ENCODE peak calls at places on chromosome 20, in six cellular contexts. U is left lung, Z is upper lobe of right lung, R is HCT116, O is ascending aorta, X is right lobe of liver. N is an unnamed sample.
A peak's percentile ranks its signal among the peaks of the same experiment; 100 is the strongest.

GRCh38 chr20:17680128-17680835 is 1.8 kb downstream of the RRBP1 start:
- DNase-seq in U (peak; percentile 63), Z (peak; percentile 82), R (no peak), O (no peak), X (peak; percentile 85), N (peak; percentile 54)

GRCh38 chr20:23048283-23049200 is 930 bp downstream of the THBD start:
- DNase-seq in U (peak; percentile 84), Z (peak; percentile 88), R (no peak), O (peak; percentile 35), X (peak; percentile 84), N (peak; percentile 14)

GRCh38 chr20:12965880-12966270 is 42.9 kb upstream of the SPTLC3 start:
- DNase-seq in U (no peak), Z (no peak), R (no peak), O (no peak), X (no peak), N (no peak)

GRCh38 chr20:18926972-18927371 is 113.4 kb downstream of the SCP2D1 start:
- DNase-seq in U (no peak), Z (no peak), R (no peak), O (no peak), X (no peak), N (no peak)

GRCh38 chr20:4006640-4007039 is 8.7 kb downstream of the RNF24 start:
- DNase-seq in U (no peak), Z (no peak), R (no peak), O (no peak), X (peak; percentile 89), N (peak; percentile 77)

GRCh38 chr20:38155811-38156210 is 9.3 kb downstream of the TGM2 start:
- DNase-seq in U (no peak), Z (no peak), R (no peak), O (no peak), X (no peak), N (no peak)

GRCh38 chr20:42181064-42181463 is 562.9 kb upstream of the CHD6 start:
- DNase-seq in U (no peak), Z (no peak), R (no peak), O (no peak), X (no peak), N (no peak)

GRCh38 chr20:57653910-57654309 is 33.7 kb upstream of the ZBP1 start:
- DNase-seq in U (no peak), Z (peak; percentile 43), R (no peak), O (no peak), X (no peak), N (no peak)

GRCh38 chr20:62366370-62367135 is 559 bp downstream of the LAMA5 start:
- DNase-seq in U (no peak), Z (peak; percentile 85), R (no peak), O (no peak), X (peak; percentile 60), N (peak; percentile 63)

GRCh38 chr20:24766143-24766527 is 182.9 kb upstream of the CST7 start:
- DNase-seq in U (no peak), Z (no peak), R (no peak), O (no peak), X (no peak), N (no peak)

GRCh38 chr20:33328157-33328556 is 45.1 kb downstream of the BPIFB1 start:
- DNase-seq in U (no peak), Z (no peak), R (no peak), O (no peak), X (no peak), N (no peak)

GRCh38 chr20:62120990-62121775 is 1.1 kb upstream of the LSM14B start:
- DNase-seq in U (peak; percentile 58), Z (peak; percentile 85), R (peak; percentile 27), O (no peak), X (peak; percentile 68), N (no peak)

GRCh38 chr20:35515949-35516645 is 13.4 kb downstream of the C20orf173 start:
- DNase-seq in U (no peak), Z (no peak), R (peak; percentile 44), O (no peak), X (peak; percentile 5), N (peak; percentile 67)

GRCh38 chr20:34254979-34255378 is 13.8 kb downstream of the ASIP start:
- DNase-seq in U (no peak), Z (no peak), R (no peak), O (no peak), X (no peak), N (no peak)

GRCh38 chr20:57638173-57638894 is 18.1 kb upstream of the ZBP1 start:
- DNase-seq in U (peak; percentile 46), Z (no peak), R (no peak), O (no peak), X (no peak), N (no peak)

GRCh38 chr20:38152175-38153010 is 12.7 kb downstream of the TGM2 start:
- DNase-seq in U (peak; percentile 90), Z (peak; percentile 89), R (no peak), O (peak; percentile 85), X (peak; percentile 96), N (peak; percentile 72)

GRCh38 chr20:46286380-46286779 is 21.9 kb downstream of the CDH22 start:
- DNase-seq in U (no peak), Z (no peak), R (no peak), O (no peak), X (no peak), N (no peak)

GRCh38 chr20:46119028-46119546 is 973 bp downstream of the CD40 start:
- DNase-seq in U (no peak), Z (no peak), R (no peak), O (no peak), X (no peak), N (no peak)

GRCh38 chr20:4488407-4489339 is 233.0 kb upstream of the PRND start:
- DNase-seq in U (no peak), Z (no peak), R (no peak), O (no peak), X (no peak), N (peak; percentile 49)

GRCh38 chr20:23528867-23529431 is 38.0 kb downstream of the CST8 start:
- DNase-seq in U (no peak), Z (no peak), R (peak; percentile 26), O (no peak), X (no peak), N (no peak)

GRCh38 chr20:542777-543368 is 717 bp downstream of the CSNK2A1 start:
- DNase-seq in U (peak; percentile 54), Z (peak; percentile 71), R (no peak), O (no peak), X (peak; percentile 63), N (peak; percentile 5)

GRCh38 chr20:539236-539635 is 4.4 kb downstream of the CSNK2A1 start:
- DNase-seq in U (no peak), Z (no peak), R (no peak), O (no peak), X (no peak), N (no peak)

GRCh38 chr20:537983-538382 is 5.6 kb downstream of the CSNK2A1 start:
- DNase-seq in U (no peak), Z (no peak), R (no peak), O (no peak), X (no peak), N (no peak)

GRCh38 chr20:540391-541201 is 3.0 kb downstream of the CSNK2A1 start:
- DNase-seq in U (no peak), Z (no peak), R (no peak), O (no peak), X (no peak), N (no peak)

DNA sequence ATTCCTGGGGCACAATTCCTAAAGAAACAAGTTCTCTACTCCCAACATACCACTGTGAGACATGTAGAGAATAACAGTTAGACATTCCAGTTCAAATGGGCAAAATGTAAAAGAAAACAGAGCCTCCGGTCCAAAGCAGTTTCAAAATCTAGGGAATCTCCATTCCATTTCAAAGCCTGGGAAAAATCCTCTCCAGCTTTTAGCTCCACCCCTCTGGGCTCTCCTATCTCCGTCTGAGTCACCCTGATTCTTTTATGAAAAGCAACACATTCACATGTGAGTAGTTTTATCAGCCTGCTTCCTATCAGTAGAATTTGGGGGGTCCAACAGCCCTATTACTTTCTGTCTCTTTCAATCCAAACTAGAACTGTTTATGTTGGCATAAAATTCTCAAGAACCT is 3.7 kb downstream of the CSNK2A1 start:
- DNase-seq in U (no peak), Z (no peak), R (no peak), O (no peak), X (no peak), N (no peak)
- H3K4me3 ChIP-seq in U (no peak overlapping the region), Z (no peak overlapping the region), R (no peak overlapping the region), O (no peak overlapping the region), X (no peak overlapping the region), N (no peak overlapping the region)

GRCh38 chr20:60510356-60510755 is 552.1 kb downstream of the CDH26 start:
- DNase-seq in U (no peak), Z (no peak), R (no peak), O (no peak), X (no peak), N (no peak)

GRCh38 chr20:60507087-60507684 is 549.0 kb downstream of the CDH26 start:
- DNase-seq in U (no peak), Z (no peak), R (no peak), O (no peak), X (no peak), N (no peak)

GRCh38 chr20:60516442-60516841 is 558.2 kb downstream of the CDH26 start:
- DNase-seq in U (no peak), Z (no peak), R (no peak), O (no peak), X (no peak), N (no peak)

GRCh38 chr20:60512436-60512835 is 554.2 kb downstream of the CDH26 start:
- DNase-seq in U (no peak), Z (no peak), R (no peak), O (no peak), X (no peak), N (peak; percentile 76)
- H3K9me3 ChIP-seq in U (peaks cover 6% of the 10 kb centered on the region), Z (no peaks in the 10 kb centered on the region), R (peaks cover 25% of the 10 kb centered on the region), O (no peaks in the 10 kb centered on the region), X (no peaks in the 10 kb centered on the region), N (peaks cover 4% of the 10 kb centered on the region)

GRCh38 chr20:32087117-32087516 is 22.4 kb upstream of the TM9SF4 start:
- DNase-seq in U (no peak), Z (no peak), R (no peak), O (no peak), X (no peak), N (no peak)

GRCh38 chr20:32088759-32089158 is 20.8 kb upstream of the TM9SF4 start:
- DNase-seq in U (no peak), Z (no peak), R (no peak), O (no peak), X (no peak), N (no peak)

GRCh38 chr20:32091888-32092346 is 17.6 kb upstream of the TM9SF4 start:
- DNase-seq in U (peak; percentile 77), Z (peak; percentile 87), R (peak; percentile 62), O (no peak), X (peak; percentile 82), N (peak; percentile 73)

GRCh38 chr20:32089637-32090330 is 19.7 kb upstream of the TM9SF4 start:
- DNase-seq in U (no peak), Z (no peak), R (no peak), O (no peak), X (no peak), N (no peak)
- H3K4me3 ChIP-seq in U (no peak overlapping the region), Z (no peak overlapping the region), R (no peak overlapping the region), O (no peak overlapping the region), X (no peak overlapping the region), N (no peak overlapping the region)

DNA sequence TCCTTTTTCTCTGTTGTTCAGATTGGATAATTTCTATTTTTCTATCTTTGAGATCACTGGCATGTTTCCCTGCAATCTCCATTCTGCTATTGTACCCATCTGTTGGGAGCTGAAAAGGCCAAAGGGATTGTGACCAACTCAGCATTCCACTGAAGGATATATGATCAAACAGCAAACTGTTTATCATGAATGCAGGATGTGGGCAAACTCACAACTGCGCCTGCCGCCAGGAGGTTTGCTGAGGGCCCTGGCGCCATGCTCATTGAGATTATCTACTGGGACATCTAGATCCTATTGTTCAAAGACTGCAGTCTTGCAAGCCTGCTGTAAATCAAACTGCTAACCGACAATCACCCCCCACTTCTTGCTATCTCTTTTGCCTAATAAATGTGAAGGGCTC is 3.8 kb upstream of the FKBP1A start:
- DNase-seq in U (no peak), Z (no peak), R (no peak), O (no peak), X (no peak), N (no peak)
- H3K9me3 ChIP-seq in U (no peaks in the 10 kb centered on the region), Z (no peaks in the 10 kb centered on the region), R (no peaks in the 10 kb centered on the region), O (no peaks in the 10 kb centered on the region), X (no peaks in the 10 kb centered on the region), N (no peaks in the 10 kb centered on the region)

N was measured in MG63.